ENCODE peak calls at places on chromosomes 11 and 22, in four cellular contexts. One of them, this sample, is unnamed. For H3K9me3, the result is how much of the 10 kb centered on the place peaks cover.

GRCh38 chr11:28961726-28962125 is 853.5 kb downstream of the METTL15 start:
- DNase-seq in IMR-90: no peak
- DNase-seq in gastrocnemius medialis: no peak
- DNase-seq in sigmoid colon: no peak
- DNase-seq in this sample: no peak

GRCh38 chr11:29634248-29634647 is 382.6 kb downstream of the KCNA4 start:
- DNase-seq in IMR-90: no peak
- DNase-seq in gastrocnemius medialis: no peak
- DNase-seq in sigmoid colon: no peak
- DNase-seq in this sample: no peak

GRCh38 chr22:38657248-38657909 is 941 bp downstream of the CBY1 start:
- DNase-seq in IMR-90: no peak
- DNase-seq in gastrocnemius medialis: no peak
- DNase-seq in sigmoid colon: no peak
- DNase-seq in this sample: no peak

GRCh38 chr11:10197091-10197490 is 96.9 kb downstream of the SBF2 start:
- DNase-seq in IMR-90: peak
- DNase-seq in gastrocnemius medialis: no peak
- DNase-seq in sigmoid colon: no peak
- DNase-seq in this sample: no peak

GRCh38 chr11:83571301-83571700 is 285.1 kb upstream of the CCDC90B start:
- DNase-seq in IMR-90: peak
- DNase-seq in gastrocnemius medialis: no peak
- DNase-seq in sigmoid colon: no peak
- DNase-seq in this sample: no peak

GRCh38 chr11:13857828-13858227 is 104.7 kb upstream of the SPON1 start:
- DNase-seq in IMR-90: no peak
- DNase-seq in gastrocnemius medialis: no peak
- DNase-seq in sigmoid colon: no peak
- DNase-seq in this sample: no peak

GRCh38 chr22:38138961-38139360 is 28.5 kb upstream of the BAIAP2L2 start:
- DNase-seq in IMR-90: no peak
- DNase-seq in gastrocnemius medialis: no peak
- DNase-seq in sigmoid colon: peak
- DNase-seq in this sample: peak

GRCh38 chr22:35572552-35572951 is 31.9 kb downstream of the RASD2 start:
- DNase-seq in IMR-90: no peak
- DNase-seq in gastrocnemius medialis: no peak
- DNase-seq in sigmoid colon: no peak
- DNase-seq in this sample: no peak

GRCh38 chr11:68043349-68044144 is 4.7 kb downstream of the TCIRG1 start:
- DNase-seq in IMR-90: peak
- DNase-seq in gastrocnemius medialis: no peak
- DNase-seq in sigmoid colon: peak
- DNase-seq in this sample: no peak

GRCh38 chr22:43964314-43964857 is 9.1 kb downstream of the SAMM50 start:
- DNase-seq in IMR-90: no peak
- DNase-seq in gastrocnemius medialis: no peak
- DNase-seq in sigmoid colon: no peak
- DNase-seq in this sample: no peak

GRCh38 chr22:25651332-25651731 is 86.9 kb downstream of the GRK3 start:
- DNase-seq in IMR-90: no peak
- DNase-seq in gastrocnemius medialis: no peak
- DNase-seq in sigmoid colon: no peak
- DNase-seq in this sample: no peak

GRCh38 chr22:47260551-47260950 is 498.1 kb downstream of the TBC1D22A start:
- DNase-seq in IMR-90: no peak
- DNase-seq in gastrocnemius medialis: no peak
- DNase-seq in sigmoid colon: no peak
- DNase-seq in this sample: no peak

GRCh38 chr22:47259049-47259448 is 496.6 kb downstream of the TBC1D22A start:
- DNase-seq in IMR-90: no peak
- DNase-seq in gastrocnemius medialis: no peak
- DNase-seq in sigmoid colon: no peak
- DNase-seq in this sample: no peak

GRCh38 chr22:47251911-47252310 is 489.5 kb downstream of the TBC1D22A start:
- DNase-seq in IMR-90: no peak
- DNase-seq in gastrocnemius medialis: no peak
- DNase-seq in sigmoid colon: no peak
- DNase-seq in this sample: no peak

GRCh38 chr22:47259990-47260389 is 497.5 kb downstream of the TBC1D22A start:
- DNase-seq in IMR-90: no peak
- DNase-seq in gastrocnemius medialis: no peak
- DNase-seq in sigmoid colon: no peak
- DNase-seq in this sample: no peak

GRCh38 chr22:47257566-47257965 is 495.1 kb downstream of the TBC1D22A start:
- DNase-seq in IMR-90: no peak
- DNase-seq in gastrocnemius medialis: no peak
- DNase-seq in sigmoid colon: no peak
- DNase-seq in this sample: no peak
- H3K9me3 ChIP-seq in IMR-90: under half
- H3K9me3 ChIP-seq in gastrocnemius medialis: under half
- H3K9me3 ChIP-seq in sigmoid colon: under half
- H3K9me3 ChIP-seq in this sample: under half

GRCh38 chr22:48453751-48454485 is 1373.8 kb downstream of the BRD1 start:
- DNase-seq in IMR-90: no peak
- DNase-seq in gastrocnemius medialis: no peak
- DNase-seq in sigmoid colon: no peak
- DNase-seq in this sample: no peak
- H3K9me3 ChIP-seq in IMR-90: under half
- H3K9me3 ChIP-seq in gastrocnemius medialis: under half
- H3K9me3 ChIP-seq in sigmoid colon: under half
- H3K9me3 ChIP-seq in this sample: under half

GRCh38 chr22:45906946-45907345 is 70.0 kb downstream of the WNT7B start:
- DNase-seq in IMR-90: no peak
- DNase-seq in gastrocnemius medialis: no peak
- DNase-seq in sigmoid colon: no peak
- DNase-seq in this sample: no peak

GRCh38 chr22:45904236-45904635 is 72.7 kb downstream of the WNT7B start:
- DNase-seq in IMR-90: no peak
- DNase-seq in gastrocnemius medialis: no peak
- DNase-seq in sigmoid colon: no peak
- DNase-seq in this sample: no peak

GRCh38 chr22:45903355-45904149 is 73.4 kb downstream of the WNT7B start:
- DNase-seq in IMR-90: peak
- DNase-seq in gastrocnemius medialis: no peak
- DNase-seq in sigmoid colon: no peak
- DNase-seq in this sample: no peak

GRCh38 chr22:45905924-45906865 is 70.8 kb downstream of the WNT7B start:
- DNase-seq in IMR-90: peak
- DNase-seq in gastrocnemius medialis: no peak
- DNase-seq in sigmoid colon: no peak
- DNase-seq in this sample: peak

DNA sequence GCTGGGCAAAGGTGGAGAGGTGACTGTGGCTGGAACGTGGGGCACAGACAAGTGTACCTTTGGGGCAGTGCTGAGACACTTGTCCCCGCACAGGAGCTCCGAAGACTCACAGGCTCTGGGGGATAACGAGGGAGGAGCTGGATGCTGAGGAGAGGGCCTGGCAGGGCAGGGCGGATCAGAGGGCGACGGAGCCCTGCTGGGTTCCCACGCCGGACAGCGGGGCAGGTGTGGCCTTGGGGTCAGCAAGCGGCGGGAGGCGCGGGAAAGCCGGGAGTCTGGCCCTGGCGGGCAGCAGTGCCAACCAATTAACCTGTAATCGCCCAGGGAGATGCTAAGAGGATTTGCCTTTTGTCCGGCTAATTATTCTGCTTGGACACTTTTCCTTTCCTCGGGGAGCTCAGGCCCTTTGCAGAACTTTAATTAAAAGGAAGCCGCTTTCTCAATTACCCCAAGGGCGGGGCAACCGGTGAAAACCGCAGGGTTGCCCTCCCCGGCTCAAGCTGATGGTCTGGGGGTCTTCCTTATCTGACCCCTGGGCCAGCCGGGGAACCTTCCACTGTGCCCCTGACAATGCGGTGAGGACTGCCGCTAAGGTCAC is 71.5 kb downstream of the WNT7B start:
- DNase-seq in IMR-90: no peak
- DNase-seq in gastrocnemius medialis: no peak
- DNase-seq in sigmoid colon: no peak
- DNase-seq in this sample: no peak
- H3K9me3 ChIP-seq in IMR-90: under half
- H3K9me3 ChIP-seq in gastrocnemius medialis: under half
- H3K9me3 ChIP-seq in sigmoid colon: under half
- H3K9me3 ChIP-seq in this sample: under half

GRCh38 chr11:45224766-45225165 is 61.4 kb downstream of the SYT13 start:
- DNase-seq in IMR-90: no peak
- DNase-seq in gastrocnemius medialis: no peak
- DNase-seq in sigmoid colon: peak
- DNase-seq in this sample: no peak
- H3K9me3 ChIP-seq in IMR-90: under half
- H3K9me3 ChIP-seq in gastrocnemius medialis: under half
- H3K9me3 ChIP-seq in sigmoid colon: under half
- H3K9me3 ChIP-seq in this sample: under half

DNA sequence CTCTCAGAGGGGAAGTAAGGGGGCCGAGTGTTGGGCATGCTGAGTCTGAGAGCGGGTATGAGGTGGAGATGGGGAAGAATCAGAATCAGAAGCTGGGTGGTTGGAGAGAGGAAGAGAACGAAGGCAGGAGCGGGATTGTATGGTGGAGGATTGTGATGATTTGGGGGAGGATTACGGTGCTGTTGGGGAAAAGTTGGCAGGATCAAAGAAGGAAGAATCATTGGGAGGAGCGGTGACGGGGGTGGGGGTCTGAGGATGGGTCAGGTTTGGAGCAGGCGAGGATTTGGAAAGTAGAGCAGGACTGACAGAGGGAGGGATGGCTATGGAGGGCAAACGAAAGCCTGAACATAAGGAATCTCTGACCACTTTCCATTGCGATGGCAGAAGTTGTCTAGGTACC is 22.1 kb downstream of the ZNF195 start:
- DNase-seq in IMR-90: no peak
- DNase-seq in gastrocnemius medialis: no peak
- DNase-seq in sigmoid colon: no peak
- DNase-seq in this sample: no peak
- H3K9me3 ChIP-seq in IMR-90: half or more
- H3K9me3 ChIP-seq in gastrocnemius medialis: under half
- H3K9me3 ChIP-seq in sigmoid colon: under half
- H3K9me3 ChIP-seq in this sample: half or more

DNA sequence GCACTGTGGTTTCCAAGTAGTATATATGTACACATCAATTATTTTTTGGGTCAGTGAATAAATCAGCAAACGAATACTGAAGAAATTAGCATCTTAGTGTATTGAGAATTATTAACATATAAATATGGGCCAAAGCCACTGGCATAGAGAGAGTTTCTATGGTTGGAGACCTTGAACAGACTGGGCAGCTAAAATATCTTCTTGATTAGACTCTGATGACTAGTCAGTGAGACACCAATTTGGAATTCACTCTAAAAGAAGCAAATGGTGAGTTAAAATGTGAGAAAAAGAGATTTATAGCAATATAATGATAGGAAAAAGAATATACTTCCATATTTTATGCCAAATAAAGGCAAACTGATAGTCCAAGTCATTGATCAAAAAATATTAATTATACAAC is 731.0 kb upstream of the LUZP2 start:
- DNase-seq in IMR-90: peak
- DNase-seq in gastrocnemius medialis: no peak
- DNase-seq in sigmoid colon: no peak
- DNase-seq in this sample: no peak
- H3K9me3 ChIP-seq in IMR-90: under half
- H3K9me3 ChIP-seq in gastrocnemius medialis: under half
- H3K9me3 ChIP-seq in sigmoid colon: under half
- H3K9me3 ChIP-seq in this sample: under half

GRCh38 chr22:49237279-49237678 is 590.4 kb downstream of the BRD1 start:
- DNase-seq in IMR-90: no peak
- DNase-seq in gastrocnemius medialis: no peak
- DNase-seq in sigmoid colon: no peak
- DNase-seq in this sample: no peak

GRCh38 chr22:49235463-49236300 is 592.0 kb downstream of the BRD1 start:
- DNase-seq in IMR-90: no peak
- DNase-seq in gastrocnemius medialis: no peak
- DNase-seq in sigmoid colon: no peak
- DNase-seq in this sample: no peak

GRCh38 chr22:49238181-49239141 is 589.2 kb downstream of the BRD1 start:
- DNase-seq in IMR-90: no peak
- DNase-seq in gastrocnemius medialis: no peak
- DNase-seq in sigmoid colon: no peak
- DNase-seq in this sample: no peak

GRCh38 chr22:49237703-49238102 is 590.0 kb downstream of the BRD1 start:
- DNase-seq in IMR-90: no peak
- DNase-seq in gastrocnemius medialis: no peak
- DNase-seq in sigmoid colon: no peak
- DNase-seq in this sample: no peak

GRCh38 chr22:49236541-49237075 is 591.1 kb downstream of the BRD1 start:
- DNase-seq in IMR-90: no peak
- DNase-seq in gastrocnemius medialis: no peak
- DNase-seq in sigmoid colon: no peak
- DNase-seq in this sample: no peak
- H3K9me3 ChIP-seq in IMR-90: half or more
- H3K9me3 ChIP-seq in gastrocnemius medialis: under half
- H3K9me3 ChIP-seq in sigmoid colon: under half
- H3K9me3 ChIP-seq in this sample: under half